ENCODE peak calls at places on chromosomes 5 and 9, in nine cellular contexts. One of them, this sample, is unnamed. For H3K27me3, the result is how much of the 10 kb centered on the place peaks cover.

GRCh38 chr9:33225319-33226152 is 14.4 kb upstream of the SPINK4 start:
- DNase-seq in esophagus squamous epithelium: no peak
- DNase-seq in heart right ventricle: no peak
- DNase-seq in testis: peak
- DNase-seq in CD8-positive, alpha-beta memory T cell: peak
- DNase-seq in breast epithelium: peak
- DNase-seq in uterus: peak
- DNase-seq in GM23248: peak
- DNase-seq in cardiac muscle cell: peak
- DNase-seq in this sample: peak

GRCh38 chr5:116358015-116358523 is 216.6 kb downstream of the SEMA6A start:
- DNase-seq in esophagus squamous epithelium: no peak
- DNase-seq in heart right ventricle: no peak
- DNase-seq in testis: no peak
- DNase-seq in CD8-positive, alpha-beta memory T cell: no peak
- DNase-seq in breast epithelium: no peak
- DNase-seq in uterus: no peak
- DNase-seq in GM23248: no peak
- DNase-seq in cardiac muscle cell: no peak
- DNase-seq in this sample: no peak

GRCh38 chr5:138784590-138784989 is 31.4 kb downstream of the CTNNA1 start:
- DNase-seq in esophagus squamous epithelium: no peak
- DNase-seq in heart right ventricle: no peak
- DNase-seq in testis: no peak
- DNase-seq in CD8-positive, alpha-beta memory T cell: no peak
- DNase-seq in breast epithelium: no peak
- DNase-seq in uterus: no peak
- DNase-seq in GM23248: peak
- DNase-seq in cardiac muscle cell: no peak
- DNase-seq in this sample: peak

GRCh38 chr9:71928806-71929205 is 17.4 kb downstream of the C9orf85 start:
- DNase-seq in esophagus squamous epithelium: no peak
- DNase-seq in heart right ventricle: no peak
- DNase-seq in testis: no peak
- DNase-seq in CD8-positive, alpha-beta memory T cell: no peak
- DNase-seq in breast epithelium: no peak
- DNase-seq in uterus: no peak
- DNase-seq in GM23248: peak
- DNase-seq in cardiac muscle cell: no peak
- DNase-seq in this sample: peak

GRCh38 chr5:64637837-64638443 is 52.4 kb upstream of the SHISAL2B start:
- DNase-seq in esophagus squamous epithelium: no peak
- DNase-seq in heart right ventricle: no peak
- DNase-seq in testis: no peak
- DNase-seq in CD8-positive, alpha-beta memory T cell: no peak
- DNase-seq in breast epithelium: no peak
- DNase-seq in uterus: no peak
- DNase-seq in GM23248: peak
- DNase-seq in cardiac muscle cell: no peak
- DNase-seq in this sample: no peak

GRCh38 chr5:102296229-102296817 is at the start of gene SLCO4C1:
- DNase-seq in esophagus squamous epithelium: no peak
- DNase-seq in heart right ventricle: peak
- DNase-seq in testis: peak
- DNase-seq in CD8-positive, alpha-beta memory T cell: peak
- DNase-seq in breast epithelium: peak
- DNase-seq in uterus: peak
- DNase-seq in GM23248: peak
- DNase-seq in cardiac muscle cell: peak
- DNase-seq in this sample: peak

GRCh38 chr9:12790026-12790425 is 15.2 kb downstream of the LURAP1L start:
- DNase-seq in esophagus squamous epithelium: no peak
- DNase-seq in heart right ventricle: no peak
- DNase-seq in testis: no peak
- DNase-seq in CD8-positive, alpha-beta memory T cell: no peak
- DNase-seq in breast epithelium: no peak
- DNase-seq in uterus: no peak
- DNase-seq in GM23248: peak
- DNase-seq in cardiac muscle cell: no peak
- DNase-seq in this sample: peak

GRCh38 chr9:132531187-132531586 is 51.2 kb upstream of the BARHL1 start:
- DNase-seq in esophagus squamous epithelium: no peak
- DNase-seq in heart right ventricle: no peak
- DNase-seq in testis: no peak
- DNase-seq in CD8-positive, alpha-beta memory T cell: no peak
- DNase-seq in breast epithelium: no peak
- DNase-seq in uterus: no peak
- DNase-seq in GM23248: no peak
- DNase-seq in cardiac muscle cell: no peak
- DNase-seq in this sample: no peak

GRCh38 chr5:171848006-171848405 is 62.4 kb downstream of the SMIM23 start:
- DNase-seq in esophagus squamous epithelium: no peak
- DNase-seq in heart right ventricle: no peak
- DNase-seq in testis: no peak
- DNase-seq in CD8-positive, alpha-beta memory T cell: no peak
- DNase-seq in breast epithelium: no peak
- DNase-seq in uterus: no peak
- DNase-seq in GM23248: no peak
- DNase-seq in cardiac muscle cell: no peak
- DNase-seq in this sample: no peak

GRCh38 chr9:133761641-133762248 is 23.6 kb upstream of the SARDH start:
- DNase-seq in esophagus squamous epithelium: no peak
- DNase-seq in heart right ventricle: no peak
- DNase-seq in testis: peak
- DNase-seq in CD8-positive, alpha-beta memory T cell: no peak
- DNase-seq in breast epithelium: peak
- DNase-seq in uterus: peak
- DNase-seq in GM23248: no peak
- DNase-seq in cardiac muscle cell: no peak
- DNase-seq in this sample: no peak

GRCh38 chr5:38593959-38594358 is 37.5 kb upstream of the LIFR start:
- DNase-seq in esophagus squamous epithelium: no peak
- DNase-seq in heart right ventricle: no peak
- DNase-seq in testis: no peak
- DNase-seq in CD8-positive, alpha-beta memory T cell: no peak
- DNase-seq in breast epithelium: no peak
- DNase-seq in uterus: no peak
- DNase-seq in GM23248: no peak
- DNase-seq in cardiac muscle cell: no peak
- DNase-seq in this sample: no peak

GRCh38 chr9:130756460-130757152 is 63.0 kb downstream of the EXOSC2 start:
- DNase-seq in esophagus squamous epithelium: no peak
- DNase-seq in heart right ventricle: no peak
- DNase-seq in testis: no peak
- DNase-seq in CD8-positive, alpha-beta memory T cell: no peak
- DNase-seq in breast epithelium: no peak
- DNase-seq in uterus: no peak
- DNase-seq in GM23248: no peak
- DNase-seq in cardiac muscle cell: no peak
- DNase-seq in this sample: peak

GRCh38 chr5:76737131-76737556 is 21.2 kb downstream of the F2R start:
- DNase-seq in esophagus squamous epithelium: no peak
- DNase-seq in heart right ventricle: no peak
- DNase-seq in testis: no peak
- DNase-seq in CD8-positive, alpha-beta memory T cell: no peak
- DNase-seq in breast epithelium: no peak
- DNase-seq in uterus: no peak
- DNase-seq in GM23248: no peak
- DNase-seq in cardiac muscle cell: no peak
- DNase-seq in this sample: no peak

GRCh38 chr5:156920861-156921431 is 42.1 kb downstream of the TIMD4 start:
- DNase-seq in esophagus squamous epithelium: no peak
- DNase-seq in heart right ventricle: no peak
- DNase-seq in testis: no peak
- DNase-seq in CD8-positive, alpha-beta memory T cell: no peak
- DNase-seq in breast epithelium: no peak
- DNase-seq in uterus: no peak
- DNase-seq in GM23248: no peak
- DNase-seq in cardiac muscle cell: no peak
- DNase-seq in this sample: no peak

GRCh38 chr9:82466616-82467251 is 478.2 kb downstream of the SPATA31D1 start:
- DNase-seq in esophagus squamous epithelium: no peak
- DNase-seq in heart right ventricle: peak
- DNase-seq in testis: peak
- DNase-seq in CD8-positive, alpha-beta memory T cell: no peak
- DNase-seq in breast epithelium: no peak
- DNase-seq in uterus: no peak
- DNase-seq in GM23248: peak
- DNase-seq in cardiac muscle cell: peak
- DNase-seq in this sample: no peak

GRCh38 chr5:815449-815848 is 30.9 kb upstream of the ZDHHC11B start:
- DNase-seq in esophagus squamous epithelium: no peak
- DNase-seq in heart right ventricle: no peak
- DNase-seq in testis: no peak
- DNase-seq in CD8-positive, alpha-beta memory T cell: no peak
- DNase-seq in breast epithelium: no peak
- DNase-seq in uterus: no peak
- DNase-seq in GM23248: no peak
- DNase-seq in cardiac muscle cell: no peak
- DNase-seq in this sample: no peak
- H3K27me3 ChIP-seq in esophagus squamous epithelium: under half
- H3K27me3 ChIP-seq in heart right ventricle: under half
- H3K27me3 ChIP-seq in testis: under half
- H3K27me3 ChIP-seq in CD8-positive, alpha-beta memory T cell: under half
- H3K27me3 ChIP-seq in breast epithelium: under half
- H3K27me3 ChIP-seq in uterus: under half
- H3K27me3 ChIP-seq in GM23248: under half
- H3K27me3 ChIP-seq in cardiac muscle cell: under half
- H3K27me3 ChIP-seq in this sample: under half

DNA sequence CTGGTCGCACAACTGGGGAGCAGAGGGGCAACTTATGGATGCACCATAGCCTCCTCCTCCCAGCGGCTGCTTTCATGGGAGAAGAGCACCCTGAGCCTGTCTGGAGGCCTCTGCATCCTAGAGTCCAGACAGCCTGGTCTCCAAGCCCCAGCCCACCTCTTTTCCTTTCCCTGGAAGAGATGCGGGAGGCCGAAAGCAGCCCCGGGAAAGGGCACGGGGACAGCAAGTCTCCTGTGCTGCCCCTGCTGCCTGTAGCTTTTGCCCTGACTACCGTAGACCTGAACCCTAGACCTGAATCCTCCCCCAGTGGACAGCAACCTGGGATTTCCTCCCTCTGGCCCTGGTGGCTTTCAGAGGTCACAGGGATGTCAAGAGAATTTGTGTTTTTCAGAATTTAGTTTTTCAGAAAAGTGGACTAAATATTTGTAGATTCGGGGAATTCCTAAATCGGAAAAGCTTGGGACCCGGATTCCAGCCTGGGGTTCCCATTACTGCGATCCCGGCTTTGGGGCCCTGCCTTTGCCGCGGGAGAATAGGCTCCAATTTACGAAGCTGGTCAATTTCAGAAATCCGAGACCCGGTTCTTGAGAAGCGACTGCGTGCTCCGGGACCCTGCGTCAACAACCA is 4.3 kb upstream of the PITX1 start:
- DNase-seq in esophagus squamous epithelium: no peak
- DNase-seq in heart right ventricle: no peak
- DNase-seq in testis: no peak
- DNase-seq in CD8-positive, alpha-beta memory T cell: no peak
- DNase-seq in breast epithelium: no peak
- DNase-seq in uterus: no peak
- DNase-seq in GM23248: no peak
- DNase-seq in cardiac muscle cell: no peak
- DNase-seq in this sample: peak
- H3K27me3 ChIP-seq in esophagus squamous epithelium: under half
- H3K27me3 ChIP-seq in heart right ventricle: under half
- H3K27me3 ChIP-seq in testis: under half
- H3K27me3 ChIP-seq in CD8-positive, alpha-beta memory T cell: under half
- H3K27me3 ChIP-seq in breast epithelium: half or more
- H3K27me3 ChIP-seq in uterus: under half
- H3K27me3 ChIP-seq in GM23248: half or more
- H3K27me3 ChIP-seq in cardiac muscle cell: half or more
- H3K27me3 ChIP-seq in this sample: half or more

GRCh38 chr5:170641589-170642031 is 137.8 kb downstream of the KCNIP1 start:
- DNase-seq in esophagus squamous epithelium: no peak
- DNase-seq in heart right ventricle: no peak
- DNase-seq in testis: no peak
- DNase-seq in CD8-positive, alpha-beta memory T cell: no peak
- DNase-seq in breast epithelium: no peak
- DNase-seq in uterus: no peak
- DNase-seq in GM23248: no peak
- DNase-seq in cardiac muscle cell: no peak
- DNase-seq in this sample: no peak
- H3K27me3 ChIP-seq in esophagus squamous epithelium: under half
- H3K27me3 ChIP-seq in heart right ventricle: under half
- H3K27me3 ChIP-seq in testis: under half
- H3K27me3 ChIP-seq in CD8-positive, alpha-beta memory T cell: under half
- H3K27me3 ChIP-seq in breast epithelium: under half
- H3K27me3 ChIP-seq in uterus: under half
- H3K27me3 ChIP-seq in GM23248: under half
- H3K27me3 ChIP-seq in cardiac muscle cell: under half
- H3K27me3 ChIP-seq in this sample: half or more

DNA sequence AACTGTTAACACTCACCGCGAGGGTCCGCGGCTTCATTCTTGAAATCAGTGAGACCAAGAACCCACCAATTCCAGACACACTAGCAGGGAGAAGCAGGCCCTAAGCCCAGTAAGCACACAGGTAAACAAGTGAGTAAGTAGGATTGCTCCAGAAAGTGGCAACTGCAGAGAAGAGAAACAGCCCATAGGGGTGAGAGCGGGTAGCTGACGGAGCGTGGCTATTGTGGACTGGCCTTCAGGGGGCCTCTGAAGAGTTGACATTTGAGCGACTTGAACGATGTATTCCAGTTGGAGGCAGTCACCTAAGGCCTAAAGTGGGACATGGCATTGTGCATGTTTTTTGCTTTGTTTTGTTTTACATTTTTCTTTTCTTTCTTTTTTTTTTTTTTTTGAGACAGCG is 74.2 kb downstream of the TSPAN17 start:
- DNase-seq in esophagus squamous epithelium: no peak
- DNase-seq in heart right ventricle: no peak
- DNase-seq in testis: no peak
- DNase-seq in CD8-positive, alpha-beta memory T cell: no peak
- DNase-seq in breast epithelium: no peak
- DNase-seq in uterus: no peak
- DNase-seq in GM23248: no peak
- DNase-seq in cardiac muscle cell: no peak
- DNase-seq in this sample: no peak
- H3K27me3 ChIP-seq in esophagus squamous epithelium: under half
- H3K27me3 ChIP-seq in heart right ventricle: under half
- H3K27me3 ChIP-seq in testis: under half
- H3K27me3 ChIP-seq in CD8-positive, alpha-beta memory T cell: under half
- H3K27me3 ChIP-seq in breast epithelium: under half
- H3K27me3 ChIP-seq in uterus: under half
- H3K27me3 ChIP-seq in GM23248: under half
- H3K27me3 ChIP-seq in cardiac muscle cell: under half
- H3K27me3 ChIP-seq in this sample: half or more